ENCODE peak calls at places on chromosomes 11 and 22, in ten cellular contexts. K, V, T, Q, R, A, E, N, Y and M are unnamed samples.

GRCh38 chr11:125592305-125593112 is at the start of gene STT3A:
- DNase-seq in K (peak; percentile 99), V (peak; percentile 95), T (peak; percentile 100), Q (peak; percentile 99), R (peak; percentile 97), A (peak; percentile 96), E (peak; percentile 97), N (peak; percentile 100), Y (peak; percentile 96), M (peak; percentile 100)

GRCh38 chr11:57191308-57191707 is 9.6 kb downstream of the LRRC55 start:
- DNase-seq in K (no peak), V (no peak), T (no peak), Q (no peak), R (no peak), A (no peak), E (no peak), N (no peak), Y (no peak), M (peak; percentile 13)

GRCh38 chr22:28381427-28382167 is 298.0 kb downstream of the TTC28 start:
- DNase-seq in K (no peak), V (peak; percentile 11), T (peak; percentile 17), Q (no peak), R (no peak), A (no peak), E (no peak), N (peak; percentile 68), Y (no peak), M (no peak)

GRCh38 chr11:121446752-121447156 is 5.4 kb upstream of the SORL1 start:
- DNase-seq in K (no peak), V (no peak), T (peak; percentile 7), Q (peak; percentile 13), R (no peak), A (no peak), E (no peak), N (peak; percentile 48), Y (no peak), M (peak; percentile 26)

GRCh38 chr22:41939981-41940852 is 6.7 kb downstream of the CENPM start:
- DNase-seq in K (no peak), V (no peak), T (no peak), Q (no peak), R (peak; percentile 98), A (peak; percentile 92), E (peak; percentile 93), N (no peak), Y (peak; percentile 87), M (no peak)

GRCh38 chr22:38338772-38339379 is 21.6 kb upstream of the CSNK1E start:
- DNase-seq in K (no peak), V (no peak), T (no peak), Q (no peak), R (no peak), A (no peak), E (no peak), N (peak; percentile 31), Y (no peak), M (no peak)

GRCh38 chr11:119101759-119102423 is at the start of gene DPAGT1:
- DNase-seq in K (peak; percentile 97), V (peak; percentile 89), T (peak; percentile 99), Q (peak; percentile 88), R (peak; percentile 80), A (peak; percentile 75), E (peak; percentile 76), N (peak; percentile 98), Y (peak; percentile 84), M (peak; percentile 98)

GRCh38 chr22:42990131-42990838 is 24.7 kb downstream of the PACSIN2 start:
- DNase-seq in K (no peak), V (peak; percentile 77), T (peak; percentile 94), Q (no peak), R (no peak), A (no peak), E (no peak), N (peak; percentile 92), Y (no peak), M (peak; percentile 89)

GRCh38 chr11:26522912-26523610 is 49.0 kb downstream of the MUC15 start:
- DNase-seq in K (peak; percentile 89), V (peak; percentile 63), T (peak; percentile 62), Q (no peak), R (no peak), A (no peak), E (no peak), N (peak; percentile 29), Y (no peak), M (no peak)

GRCh38 chr22:31291716-31292644 is at the start of gene PIK3IP1:
- DNase-seq in K (peak; percentile 91), V (peak; percentile 51), T (peak; percentile 89), Q (peak; percentile 63), R (peak; percentile 81), A (peak; percentile 69), E (peak; percentile 78), N (peak; percentile 85), Y (peak; percentile 80), M (peak; percentile 92)